ENCODE peak calls at places on chromosome 1, in five cellular contexts. T is CD8-positive, alpha-beta memory T cell; E is small intestine; I is ovary; B is CD4-positive, CD25-positive, alpha-beta regulatory T cell. F is an unnamed sample.

GRCh38 chr1:202812176-202813026 is 1.6 kb downstream of the PCAT6 start:
- DNase-seq in T (no peak), E (peak; percentile 58), I (no peak), B (no peak), F (no peak)

GRCh38 chr1:189220750-189221149 is 1256.9 kb downstream of the BRINP3 start:
- DNase-seq in T (no peak), E (no peak), I (no peak), B (no peak), F (no peak)

GRCh38 chr1:52654063-52654462 is 21.1 kb downstream of the SHISAL2A start:
- DNase-seq in T (no peak), E (no peak), I (no peak), B (no peak), F (no peak)

GRCh38 chr1:226825037-226825745 is 45.2 kb upstream of the PSEN2 start:
- DNase-seq in T (no peak), E (no peak), I (no peak), B (no peak), F (no peak)

GRCh38 chr1:43267291-43267805 is 2.4 kb upstream of the TMEM125 start:
- DNase-seq in T (no peak), E (peak; percentile 92), I (no peak), B (no peak), F (no peak)

GRCh38 chr1:97384294-97384952 is 536.4 kb downstream of the DPYD start:
- DNase-seq in T (no peak), E (no peak), I (no peak), B (no peak), F (no peak)

GRCh38 chr1:221039616-221040015 is 160.4 kb downstream of the HLX start:
- DNase-seq in T (no peak), E (no peak), I (no peak), B (no peak), F (no peak)

GRCh38 chr1:161506336-161507223 is 1.3 kb downstream of the FCGR2A start:
- DNase-seq in T (no peak), E (no peak), I (no peak), B (no peak), F (no peak)

GRCh38 chr1:89608627-89609338 is 24.1 kb upstream of the LRRC8C start:
- DNase-seq in T (peak; percentile 53), E (no peak), I (no peak), B (peak; percentile 79), F (peak; percentile 25)

GRCh38 chr1:170518185-170518834 is 13.7 kb upstream of the GORAB start:
- DNase-seq in T (no peak), E (no peak), I (no peak), B (no peak), F (no peak)

GRCh38 chr1:15427280-15427666 is 11.0 kb upstream of the CTRC start:
- DNase-seq in T (no peak), E (no peak), I (no peak), B (no peak), F (no peak)

GRCh38 chr1:64598100-64598571 is 128.2 kb downstream of the CACHD1 start:
- DNase-seq in T (no peak), E (peak; percentile 45), I (no peak), B (no peak), F (no peak)

GRCh38 chr1:80457409-80457808 is 1343.3 kb upstream of the ADGRL2 start:
- DNase-seq in T (no peak), E (no peak), I (no peak), B (no peak), F (no peak)

GRCh38 chr1:6805004-6805416 is 19.8 kb downstream of the CAMTA1 start:
- DNase-seq in T (no peak), E (no peak), I (no peak), B (peak; percentile 41), F (no peak)

GRCh38 chr1:90959352-90960206 is 62.3 kb downstream of the ZNF644 start:
- DNase-seq in T (no peak), E (no peak), I (no peak), B (no peak), F (no peak)

GRCh38 chr1:74767490-74767889 is 34.5 kb downstream of the TYW3 start:
- DNase-seq in T (no peak), E (peak; percentile 20), I (no peak), B (peak; percentile 15), F (no peak)

GRCh38 chr1:11337536-11338350 is 64.7 kb downstream of the UBIAD1 start:
- DNase-seq in T (peak; percentile 58), E (peak; percentile 41), I (no peak), B (peak; percentile 74), F (peak; percentile 74)

GRCh38 chr1:223199094-223199647 is 56.1 kb upstream of the TLR5 start:
- DNase-seq in T (no peak), E (no peak), I (no peak), B (no peak), F (no peak)

GRCh38 chr1:42999308-42999707 is 40.6 kb upstream of the SLC2A1 start:
- DNase-seq in T (no peak), E (peak; percentile 80), I (no peak), B (no peak), F (no peak)

GRCh38 chr1:54459714-54460113 is 53.5 kb upstream of the SSBP3 start:
- DNase-seq in T (no peak), E (no peak), I (no peak), B (no peak), F (no peak)

GRCh38 chr1:227255086-227255732 is 63.1 kb downstream of the CDC42BPA start:
- DNase-seq in T (no peak), E (no peak), I (no peak), B (no peak), F (no peak)

GRCh38 chr1:215488850-215489249 is 78.3 kb upstream of the KCTD3 start:
- DNase-seq in T (no peak), E (no peak), I (no peak), B (no peak), F (no peak)

GRCh38 chr1:36369061-36369470 is 16.7 kb downstream of the STK40 start:
- DNase-seq in T (peak; percentile 82), E (peak; percentile 77), I (peak; percentile 80), B (peak; percentile 85), F (peak; percentile 81)

GRCh38 chr1:153661111-153661708 is 2.7 kb downstream of the SNAPIN start:
- DNase-seq in T (no peak), E (no peak), I (no peak), B (no peak), F (no peak)

GRCh38 chr1:164609084-164609483 is 50.1 kb downstream of the PBX1 start:
- DNase-seq in T (no peak), E (no peak), I (no peak), B (no peak), F (no peak)

GRCh38 chr1:164610528-164611222 is 51.7 kb downstream of the PBX1 start:
- DNase-seq in T (no peak), E (no peak), I (no peak), B (no peak), F (no peak)

GRCh38 chr1:164614316-164614715 is 55.3 kb downstream of the PBX1 start:
- DNase-seq in T (no peak), E (no peak), I (no peak), B (no peak), F (no peak)

GRCh38 chr1:164613176-164613575 is 54.2 kb downstream of the PBX1 start:
- DNase-seq in T (no peak), E (peak; percentile 93), I (no peak), B (no peak), F (no peak)

GRCh38 chr1:164611754-164612642 is 53.0 kb downstream of the PBX1 start:
- DNase-seq in T (no peak), E (peak; percentile 70), I (no peak), B (no peak), F (no peak)
- H3K4me1 ChIP-seq in T (no peaks in the 10 kb centered on the region), E (peaks cover 8% of the 10 kb centered on the region), I (peaks cover 23% of the 10 kb centered on the region), B (no peaks in the 10 kb centered on the region), F (no peaks in the 10 kb centered on the region)

GRCh38 chr1:214026985-214027384 is 39.2 kb downstream of the PROX1 start:
- DNase-seq in T (no peak), E (no peak), I (no peak), B (no peak), F (no peak)
- H3K4me1 ChIP-seq in T (no peaks in the 10 kb centered on the region), E (no peaks in the 10 kb centered on the region), I (peaks cover 18% of the 10 kb centered on the region), B (no peaks in the 10 kb centered on the region), F (no peaks in the 10 kb centered on the region)

DNA sequence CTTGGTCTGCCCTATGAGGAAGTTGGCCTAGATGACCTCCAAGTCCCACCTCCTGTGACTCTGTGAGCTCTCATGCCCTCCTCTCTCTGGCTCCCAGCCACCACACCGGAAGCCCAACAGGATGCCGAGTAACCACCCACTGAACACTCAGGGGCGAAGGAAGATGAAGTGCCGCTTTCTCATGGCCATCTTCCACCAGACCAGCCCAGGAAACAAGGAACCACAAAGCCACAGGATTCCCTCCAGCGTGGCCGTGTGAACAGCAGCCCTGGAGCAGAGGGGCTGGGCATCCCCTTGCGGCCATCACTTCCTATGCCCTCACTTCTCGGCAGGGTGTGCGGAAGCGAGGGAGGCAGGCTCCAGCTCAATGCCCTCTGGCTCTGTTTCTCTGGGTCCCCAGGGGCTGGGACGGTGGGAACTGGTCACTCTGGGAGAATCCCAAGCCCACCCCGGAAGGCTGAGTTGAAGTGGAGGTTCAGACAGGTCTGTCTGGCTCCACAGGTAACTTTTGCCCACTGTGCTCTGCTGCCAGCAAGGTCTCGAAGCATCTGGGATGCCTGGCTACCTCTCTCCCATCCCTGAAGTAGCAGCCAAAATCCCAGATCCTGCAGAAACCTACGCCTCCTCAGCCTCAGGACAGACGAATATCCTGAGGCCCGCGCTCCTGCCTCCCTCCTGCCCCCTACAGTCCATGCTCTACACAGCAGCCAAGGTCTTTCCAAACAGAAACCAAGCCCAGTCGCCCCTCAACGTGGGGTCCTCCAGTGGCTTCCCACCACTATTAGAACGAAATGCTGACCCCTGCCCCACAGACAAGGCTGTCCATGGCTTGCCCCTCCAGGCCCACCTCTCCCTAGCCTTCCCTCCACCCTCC is 44.2 kb upstream of the ECE1 start:
- DNase-seq in T (peak; percentile 74), E (peak; percentile 67), I (peak; percentile 79), B (peak; percentile 92), F (peak; percentile 83)
- H3K4me1 ChIP-seq in T (peaks cover 84% of the 10 kb centered on the region), E (peaks cover 35% of the 10 kb centered on the region), I (peaks cover 56% of the 10 kb centered on the region), B (peaks cover 79% of the 10 kb centered on the region), F (peaks cover 41% of the 10 kb centered on the region)

DNA sequence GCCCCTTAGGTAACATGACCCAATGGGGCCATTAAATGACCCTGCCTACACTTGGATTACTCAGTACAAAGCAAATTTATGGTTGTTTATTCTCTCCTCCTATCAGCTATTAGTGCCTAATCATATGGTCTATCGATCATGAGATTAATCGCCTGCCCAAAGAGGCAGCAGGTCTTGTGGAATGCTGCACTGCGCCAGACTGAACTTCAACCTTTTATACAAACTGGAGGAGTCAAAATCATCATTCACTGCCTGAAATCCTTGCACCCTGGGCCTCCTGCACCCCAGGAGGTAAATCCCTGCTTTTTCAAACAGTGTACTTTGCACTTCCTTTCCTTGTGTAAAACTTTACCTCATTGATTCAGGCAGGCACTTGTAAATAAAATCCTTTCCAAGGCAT is 69.7 kb downstream of the NFIA start:
- DNase-seq in T (no peak), E (peak; percentile 68), I (no peak), B (no peak), F (no peak)
- H3K4me1 ChIP-seq in T (peaks cover 2% of the 10 kb centered on the region), E (peaks cover 14% of the 10 kb centered on the region), I (peaks cover 2% of the 10 kb centered on the region), B (no peaks in the 10 kb centered on the region), F (no peaks in the 10 kb centered on the region)

GRCh38 chr1:180230791-180231505 is 884 bp downstream of the LHX4 start:
- DNase-seq in T (no peak), E (no peak), I (no peak), B (peak; percentile 24), F (no peak)
- H3K4me1 ChIP-seq in T (peaks cover 24% of the 10 kb centered on the region), E (peaks cover 5% of the 10 kb centered on the region), I (peaks cover 11% of the 10 kb centered on the region), B (peaks cover 63% of the 10 kb centered on the region), F (peaks cover 24% of the 10 kb centered on the region)

GRCh38 chr1:8903908-8904650 is 25.6 kb upstream of the ENO1 start:
- DNase-seq in T (no peak), E (no peak), I (no peak), B (no peak), F (no peak)
- H3K4me1 ChIP-seq in T (peaks cover 17% of the 10 kb centered on the region), E (no peaks in the 10 kb centered on the region), I (peaks cover 3% of the 10 kb centered on the region), B (peaks cover 14% of the 10 kb centered on the region), F (peaks cover 17% of the 10 kb centered on the region)